ENCODE peak calls at places on chromosomes 1 and 21, in six cellular contexts. F is thoracic aorta, P is breast epithelium, J is transverse colon, M is neural progenitor cell, H is left ventricle myocardium inferior. G is an unnamed sample.

GRCh38 chr1:246012271-246012854 is 494.7 kb downstream of the SMYD3 start:
- DNase-seq in F (no peak), P (no peak), J (no peak), M (peak), H (no peak), G (no peak)

GRCh38 chr1:53327183-53327941 is 508 bp downstream of the LRP8 start:
- DNase-seq in F (no peak), P (no peak), J (peak), M (peak), H (no peak), G (no peak)

GRCh38 chr1:199784127-199784526 is 243.4 kb upstream of the NR5A2 start:
- DNase-seq in F (no peak), P (no peak), J (no peak), M (no peak), H (no peak), G (no peak)

GRCh38 chr1:37092937-37093336 is 58.6 kb upstream of the GRIK3 start:
- DNase-seq in F (no peak), P (no peak), J (no peak), M (no peak), H (no peak), G (no peak)

GRCh38 chr1:6491480-6491962 is at the start of gene PLEKHG5:
- DNase-seq in F (no peak), P (no peak), J (no peak), M (no peak), H (no peak), G (no peak)

GRCh38 chr1:6108937-6109636 is 63.4 kb downstream of the KCNAB2 start:
- DNase-seq in F (no peak), P (no peak), J (peak), M (peak), H (no peak), G (peak)

GRCh38 chr1:221998186-221998612 is 256.3 kb upstream of the DUSP10 start:
- DNase-seq in F (no peak), P (no peak), J (no peak), M (no peak), H (no peak), G (no peak)

GRCh38 chr1:37634554-37635308 is at the start of gene RSPO1:
- DNase-seq in F (no peak), P (no peak), J (peak), M (peak), H (no peak), G (no peak)

GRCh38 chr1:38804062-38804886 is 55.3 kb downstream of the RRAGC start:
- DNase-seq in F (no peak), P (no peak), J (no peak), M (peak), H (no peak), G (no peak)

GRCh38 chr1:215710340-215710971 is 143.4 kb downstream of the KCTD3 start:
- DNase-seq in F (no peak), P (no peak), J (no peak), M (peak), H (no peak), G (no peak)

GRCh38 chr1:55144886-55145285 is 70.3 kb downstream of the USP24 start:
- DNase-seq in F (no peak), P (no peak), J (no peak), M (no peak), H (no peak), G (no peak)

GRCh38 chr21:45356653-45357435 is 48.1 kb upstream of the COL18A1 start:
- DNase-seq in F (no peak), P (no peak), J (no peak), M (peak), H (no peak), G (no peak)

GRCh38 chr1:6003568-6004411 is 11.6 kb upstream of the NPHP4 start:
- DNase-seq in F (no peak), P (no peak), J (no peak), M (peak), H (peak), G (no peak)

GRCh38 chr1:116426401-116426800 is 53.4 kb downstream of the ATP1A1 start:
- DNase-seq in F (no peak), P (no peak), J (no peak), M (no peak), H (no peak), G (no peak)

GRCh38 chr1:181181792-181182585 is 93.5 kb downstream of the IER5 start:
- DNase-seq in F (no peak), P (no peak), J (no peak), M (peak), H (no peak), G (no peak)

GRCh38 chr1:154751690-154752089 is 118.4 kb downstream of the KCNN3 start:
- DNase-seq in F (no peak), P (no peak), J (no peak), M (no peak), H (no peak), G (no peak)

GRCh38 chr1:51906306-51907078 is 28.0 kb upstream of the NRDC start:
- DNase-seq in F (no peak), P (no peak), J (no peak), M (no peak), H (no peak), G (no peak)

GRCh38 chr21:15255359-15256157 is 190.8 kb upstream of the NRIP1 start:
- DNase-seq in F (no peak), P (no peak), J (no peak), M (no peak), H (no peak), G (no peak)

GRCh38 chr21:44880762-44881585 is 7.5 kb upstream of the PTTG1IP start:
- DNase-seq in F (no peak), P (no peak), J (no peak), M (no peak), H (no peak), G (no peak)

GRCh38 chr1:189192741-189193140 is 1284.9 kb downstream of the BRINP3 start:
- DNase-seq in F (no peak), P (no peak), J (no peak), M (no peak), H (no peak), G (no peak)

DNA sequence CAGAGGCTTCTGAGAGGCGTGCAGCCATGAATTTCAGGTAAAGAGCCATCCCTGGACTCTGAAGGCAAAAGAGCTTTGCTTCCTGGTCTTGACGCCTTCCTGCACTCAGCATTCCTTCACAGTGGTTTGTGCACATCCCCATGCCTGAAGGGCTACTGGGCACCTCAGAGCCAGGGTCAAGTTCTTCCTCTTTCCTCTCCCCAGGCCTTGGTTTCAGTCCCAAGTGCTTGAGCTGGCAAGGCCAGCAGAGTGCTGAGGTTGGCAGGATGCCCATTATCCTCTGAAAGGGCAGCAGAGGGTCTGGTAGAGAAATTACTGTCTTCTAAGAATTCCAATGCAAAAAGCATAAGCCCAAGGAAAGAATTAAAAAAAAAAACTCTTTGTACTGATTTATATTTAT is 1064.9 kb downstream of the TTLL7 start:
- DNase-seq in F (no peak), P (no peak), J (no peak), M (no peak), H (no peak), G (no peak)
- TF ChIP-seq CTCF in F (no peak), P (no peak), J (no peak), M (no peak), H (no peak), G (no peak)

DNA sequence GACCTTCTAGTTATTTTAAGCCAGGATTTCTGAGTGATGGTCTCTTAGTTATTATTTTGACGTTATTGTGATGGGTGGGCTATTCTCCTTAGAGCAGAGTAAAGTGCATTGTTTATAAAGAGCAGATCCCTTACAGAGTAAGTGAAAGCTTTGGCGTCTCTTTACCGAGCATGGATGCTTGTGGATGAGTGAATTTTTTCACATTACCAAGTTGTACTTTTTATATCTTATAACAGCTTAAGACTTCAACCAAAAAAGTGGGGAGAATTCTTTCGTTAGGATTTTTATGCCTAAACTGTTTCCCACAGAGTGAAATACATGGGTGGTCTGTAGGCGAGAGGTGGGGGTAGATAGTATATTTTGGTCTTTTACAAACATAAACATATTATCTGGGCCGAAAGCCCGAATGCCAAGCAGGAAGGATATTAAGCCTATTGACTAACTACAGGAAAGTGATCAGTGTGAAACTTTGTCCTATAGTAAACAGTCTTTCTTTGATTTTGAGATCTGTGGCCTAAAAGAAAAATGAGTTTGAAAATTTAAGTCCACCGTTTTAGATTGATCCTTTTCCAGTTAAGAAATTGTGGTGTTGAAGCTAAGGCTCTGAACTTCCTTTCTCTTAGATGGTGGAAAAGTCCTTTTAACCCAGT is 279.0 kb upstream of the C1orf105 start:
- DNase-seq in F (no peak), P (no peak), J (no peak), M (no peak), H (no peak), G (no peak)
- H3K4me3 ChIP-seq in F (peak), P (peak), J (no peak), M (no peak), H (peak), G (no peak)

GRCh38 chr1:46247433-46248121 is at the start of gene RAD54L:
- DNase-seq in F (peak), P (peak), J (peak), M (peak), H (peak), G (peak)
- TF ChIP-seq CTCF in F (no peak), P (no peak), J (no peak), M (no peak), H (no peak), G (no peak)

DNA sequence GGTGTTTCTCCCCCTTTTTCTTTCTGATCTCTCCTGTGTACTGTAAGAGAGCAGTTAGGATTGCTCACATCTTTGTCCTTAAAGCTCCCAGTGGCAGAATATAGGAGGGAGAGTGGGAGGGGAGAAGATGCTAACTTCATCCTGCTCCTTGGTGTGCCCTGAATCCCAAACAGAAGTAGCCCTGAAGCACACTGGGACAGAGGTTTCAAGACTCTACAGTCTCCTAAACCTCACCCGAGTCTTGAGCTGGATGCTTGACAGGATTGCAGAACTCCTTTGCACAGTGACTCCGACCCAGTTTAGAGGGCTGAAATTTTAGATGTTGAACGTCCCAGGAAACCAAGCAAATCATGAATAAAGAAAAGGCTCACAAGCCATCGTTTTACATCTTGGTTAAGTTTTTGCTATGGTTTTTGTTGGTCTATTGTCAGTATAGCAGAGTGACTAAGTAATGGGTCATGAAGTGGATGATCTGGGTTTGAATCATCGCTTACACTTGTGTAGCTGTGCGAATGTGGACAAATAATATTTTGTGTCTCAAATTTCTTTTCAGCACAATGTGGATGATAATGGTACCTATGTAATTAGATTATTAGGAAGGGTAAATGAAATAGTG is 37.5 kb downstream of the XCL2 start:
- DNase-seq in F (no peak), P (no peak), J (no peak), M (no peak), H (no peak), G (no peak)
- H3K4me3 ChIP-seq in F (no peak), P (no peak), J (no peak), M (no peak), H (no peak), G (no peak)

GRCh38 chr1:183470147-183470960 is 1.9 kb upstream of the SMG7 start:
- DNase-seq in F (peak), P (peak), J (peak), M (peak), H (peak), G (no peak)

GRCh38 chr1:183471748-183472487 is 381 bp upstream of the SMG7 start:
- DNase-seq in F (peak), P (peak), J (peak), M (peak), H (peak), G (peak)

GRCh38 chr1:183473286-183473536 is 912 bp downstream of the SMG7 start:
- DNase-seq in F (no peak), P (no peak), J (no peak), M (no peak), H (no peak), G (no peak)

GRCh38 chr1:183472488-183473285 is at the start of gene SMG7:
- DNase-seq in F (peak), P (peak), J (peak), M (peak), H (peak), G (no peak)

GRCh38 chr1:183470961-183471747 is 1.1 kb upstream of the SMG7 start:
- DNase-seq in F (peak), P (peak), J (peak), M (peak), H (peak), G (no peak)
- TF ChIP-seq CTCF in F (no peak), P (no peak), J (no peak), M (peak), H (no peak), G (peak)

GRCh38 chr1:9538669-9539164 is 548 bp upstream of the SLC25A33 start:
- DNase-seq in F (no peak), P (no peak), J (peak), M (peak), H (peak), G (no peak)

GRCh38 chr1:9539829-9540550 is 725 bp downstream of the SLC25A33 start:
- DNase-seq in F (peak), P (no peak), J (peak), M (peak), H (peak), G (no peak)

GRCh38 chr1:9544926-9545325 is 5.7 kb downstream of the SLC25A33 start:
- DNase-seq in F (no peak), P (no peak), J (no peak), M (no peak), H (no peak), G (no peak)

GRCh38 chr1:9539165-9539828 is at the start of gene SLC25A33:
- DNase-seq in F (peak), P (peak), J (peak), M (peak), H (peak), G (peak)

DNA sequence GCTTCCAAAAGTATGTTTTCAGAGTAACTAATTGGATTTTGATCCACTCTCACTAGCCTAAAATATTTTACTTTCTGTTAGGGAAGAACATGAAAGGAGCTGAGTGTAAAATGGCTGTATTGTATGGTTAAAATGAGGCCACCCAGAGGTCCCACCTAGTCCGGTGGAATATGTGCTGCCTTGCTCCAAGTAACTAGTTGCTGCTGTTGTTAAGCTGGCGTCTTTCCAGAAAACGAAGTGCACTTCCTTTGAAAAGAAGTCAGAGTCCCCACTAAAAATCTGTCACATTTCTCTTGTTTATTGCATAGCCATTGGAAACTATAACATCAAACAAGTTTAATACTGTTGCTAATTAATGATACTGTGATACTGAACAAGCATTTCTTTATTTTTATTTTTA is 3.2 kb downstream of the SLC25A33 start:
- DNase-seq in F (no peak), P (no peak), J (peak), M (no peak), H (no peak), G (peak)
- H3K4me3 ChIP-seq in F (no peak), P (peak), J (no peak), M (no peak), H (peak), G (peak)

GRCh38 chr1:27363766-27364695 is 2.7 kb downstream of the MAP3K6 start:
- DNase-seq in F (no peak), P (no peak), J (no peak), M (peak), H (no peak), G (no peak)

GRCh38 chr1:27360159-27361043 is 6.4 kb downstream of the MAP3K6 start:
- DNase-seq in F (no peak), P (no peak), J (peak), M (peak), H (no peak), G (no peak)

GRCh38 chr1:27361044-27361402 is 5.7 kb downstream of the MAP3K6 start:
- DNase-seq in F (no peak), P (no peak), J (no peak), M (peak), H (no peak), G (no peak)

GRCh38 chr1:27359822-27360158 is 7.0 kb downstream of the MAP3K6 start:
- DNase-seq in F (no peak), P (no peak), J (no peak), M (no peak), H (no peak), G (no peak)

GRCh38 chr1:27361553-27361952 is 5.2 kb downstream of the MAP3K6 start:
- DNase-seq in F (no peak), P (no peak), J (no peak), M (no peak), H (no peak), G (no peak)
- TF ChIP-seq CTCF in F (no peak), P (no peak), J (no peak), M (no peak), H (no peak), G (no peak)

GRCh38 chr1:24632776-24633175 is 10.3 kb upstream of the SRRM1 start:
- DNase-seq in F (no peak), P (no peak), J (no peak), M (no peak), H (no peak), G (peak)

GRCh38 chr1:24639094-24639493 is 4.0 kb upstream of the SRRM1 start:
- DNase-seq in F (no peak), P (no peak), J (no peak), M (no peak), H (no peak), G (no peak)

GRCh38 chr1:24636661-24637357 is 6.3 kb upstream of the SRRM1 start:
- DNase-seq in F (no peak), P (no peak), J (no peak), M (no peak), H (no peak), G (no peak)

GRCh38 chr1:24639881-24640280 is 3.2 kb upstream of the SRRM1 start:
- DNase-seq in F (no peak), P (no peak), J (no peak), M (no peak), H (no peak), G (no peak)

GRCh38 chr1:24635195-24635843 is 7.8 kb upstream of the SRRM1 start:
- DNase-seq in F (no peak), P (no peak), J (no peak), M (peak), H (no peak), G (peak)
- H3K4me3 ChIP-seq in F (no peak), P (no peak), J (no peak), M (no peak), H (no peak), G (no peak)

GRCh38 chr1:214452152-214452806 is 99.1 kb downstream of the PTPN14 start:
- DNase-seq in F (no peak), P (no peak), J (no peak), M (no peak), H (no peak), G (no peak)
- TF ChIP-seq CTCF in F (no peak), P (no peak), J (no peak), M (peak), H (no peak), G (no peak)